ENCODE peak calls at places on chromosomes 7 and 10, in ten cellular contexts. V is mesenteric fat pad, J is amygdala, D is kidney epithelial cell, E is right cardiac atrium, R is HCEC 1CT, H is EL, W is LoVo, C is KBM-7, Z is globus pallidus. N is an unnamed sample.
A peak's percentile ranks its signal among the peaks of the same experiment; 100 is the strongest.

GRCh38 chr10:89216056-89216455 is 8.9 kb upstream of the CH25H start:
- DNase-seq in D (no peak), W (no peak), C (no peak), H (no peak), J (no peak), Z (no peak), R (no peak), E (no peak), V (no peak), N (no peak)

GRCh38 chr7:154953006-154953684 is 49.8 kb downstream of the PAXIP1 start:
- DNase-seq in V (no peak), R (peak; percentile 47), C (peak; percentile 61), Z (no peak), W (peak; percentile 19), J (no peak), E (peak; percentile 81), D (no peak), H (peak; percentile 28), N (no peak)

GRCh38 chr10:75358835-75359421 is 42.6 kb downstream of the ZNF503 start:
- DNase-seq in E (no peak), W (peak; percentile 26), R (peak; percentile 83), D (peak; percentile 82), J (no peak), V (no peak), H (peak; percentile 94), Z (no peak), C (no peak), N (no peak)

GRCh38 chr10:118340486-118340885 is 1.6 kb downstream of the FAM204A start:
- DNase-seq in C (peak; percentile 74), Z (no peak), J (no peak), V (no peak), W (no peak), R (no peak), D (no peak), E (no peak), H (no peak), N (no peak)

GRCh38 chr7:158001621-158002320 is 585.9 kb downstream of the PTPRN2 start:
- DNase-seq in E (no peak), D (no peak), W (no peak), V (no peak), C (no peak), J (no peak), H (no peak), R (no peak), Z (no peak), N (no peak)

GRCh38 chr7:128841961-128842673 is 11.9 kb downstream of the FLNC start:
- DNase-seq in C (peak; percentile 69), Z (no peak), V (no peak), R (peak; percentile 35), W (peak; percentile 49), E (peak; percentile 75), J (no peak), D (no peak), H (peak; percentile 45), N (no peak)

GRCh38 chr7:66741706-66742053 is 1.1 kb downstream of the RABGEF1 start:
- DNase-seq in J (no peak), V (peak; percentile 83), R (peak; percentile 26), C (no peak), Z (no peak), H (peak; percentile 62), W (no peak), D (no peak), E (no peak), N (no peak)

GRCh38 chr7:66682350-66683093 is 53.8 kb downstream of the KCTD7 start:
- DNase-seq in H (peak; percentile 57), R (peak; percentile 39), W (no peak), C (no peak), Z (no peak), D (no peak), J (no peak), V (peak; percentile 88), E (peak; percentile 58), N (no peak)

GRCh38 chr10:119139464-119140067 is 25.9 kb downstream of the SFXN4 start:
- DNase-seq in E (no peak), C (peak; percentile 74), J (no peak), W (no peak), D (no peak), H (peak; percentile 45), V (no peak), Z (no peak), R (peak; percentile 32), N (no peak)

GRCh38 chr7:138949421-138950088 is 31.6 kb downstream of the KIAA1549 start:
- DNase-seq in Z (no peak), R (no peak), H (no peak), V (no peak), J (no peak), D (no peak), C (no peak), E (no peak), W (no peak), N (no peak)

GRCh38 chr7:53628775-53629174 is 593.3 kb downstream of the POM121L12 start:
- DNase-seq in J (no peak), D (no peak), Z (no peak), R (no peak), C (no peak), E (no peak), W (no peak), H (no peak), V (no peak), N (no peak)

GRCh38 chr10:97689637-97690036 is 2.6 kb upstream of the AVPI1 start:
- DNase-seq in E (no peak), Z (no peak), V (no peak), W (peak; percentile 52), H (peak; percentile 97), D (peak; percentile 91), R (peak; percentile 96), C (peak; percentile 64), J (no peak), N (no peak)

GRCh38 chr10:82572686-82573226 is 697.8 kb downstream of the NRG3 start:
- DNase-seq in H (no peak), C (no peak), V (no peak), R (no peak), J (no peak), E (no peak), D (no peak), W (no peak), Z (no peak), N (no peak)

GRCh38 chr10:35016009-35016408 is 74.1 kb downstream of the CUL2 start:
- DNase-seq in C (no peak), Z (no peak), D (no peak), J (no peak), E (no peak), H (no peak), V (no peak), W (no peak), R (no peak), N (no peak)

GRCh38 chr10:129500617-129501339 is 33.7 kb downstream of the MGMT start:
- DNase-seq in V (no peak), H (no peak), R (no peak), J (no peak), C (no peak), Z (no peak), W (no peak), E (no peak), D (no peak), N (no peak)

GRCh38 chr10:46248651-46249131 is 38.1 kb upstream of the ANTXRL start:
- DNase-seq in E (peak; percentile 68), Z (no peak), R (no peak), D (no peak), J (no peak), V (no peak), H (no peak), W (no peak), C (no peak), N (no peak)

GRCh38 chr10:43809211-43809930 is 160.7 kb upstream of the ZNF32 start:
- DNase-seq in Z (no peak), C (no peak), W (no peak), E (peak; percentile 59), R (peak; percentile 93), J (no peak), D (peak; percentile 57), H (peak; percentile 96), V (no peak), N (no peak)

GRCh38 chr7:94394399-94395140 is at the start of gene COL1A2:
- DNase-seq in E (peak; percentile 93), W (no peak), H (peak; percentile 97), V (peak; percentile 91), D (no peak), R (peak; percentile 98), Z (no peak), J (no peak), C (no peak), N (no peak)

GRCh38 chr10:11223081-11223480 is 205.4 kb downstream of the CELF2 start:
- DNase-seq in D (no peak), J (no peak), V (no peak), E (no peak), R (no peak), W (no peak), C (no peak), H (no peak), Z (no peak), N (no peak)

GRCh38 chr10:30437039-30437781 is 3.2 kb downstream of the MAP3K8 start:
- DNase-seq in W (no peak), D (no peak), V (no peak), J (no peak), E (no peak), H (peak; percentile 47), R (peak; percentile 46), C (peak; percentile 82), Z (no peak), N (no peak)

GRCh38 chr10:114925675-114926204 is 12.3 kb upstream of the TRUB1 start:
- DNase-seq in V (no peak), W (peak; percentile 12), H (peak; percentile 72), R (peak; percentile 3), E (no peak), J (no peak), D (peak; percentile 54), Z (no peak), C (peak; percentile 19), N (no peak)

GRCh38 chr7:150982348-150982747 is 4.2 kb upstream of the KCNH2 start:
- DNase-seq in R (no peak), H (no peak), C (no peak), J (peak; percentile 63), Z (peak; percentile 95), D (no peak), E (peak; percentile 83), V (no peak), W (no peak), N (peak; percentile 81)